ENCODE peak calls at places on chromosomes 12 and 14, in seven cellular contexts. A, I, S, J, Z, X and N are unnamed samples.

GRCh38 chr12:65490193-65490592 is 211.7 kb downstream of the MSRB3 start:
- DNase-seq in I (no peak), Z (no peak), X (peak; percentile 44), J (no peak), S (no peak), A (no peak), N (no peak)

GRCh38 chr14:67856806-67857205 is 37.2 kb downstream of the RAD51B start:
- DNase-seq in A (no peak), X (no peak), Z (no peak), I (peak; percentile 20), S (no peak), J (no peak), N (no peak)

GRCh38 chr12:11652351-11653040 is 3.0 kb downstream of the ETV6 start:
- DNase-seq in J (peak; percentile 18), S (no peak), I (peak; percentile 57), X (peak; percentile 38), A (no peak), Z (no peak), N (no peak)

GRCh38 chr12:60266381-60266852 is 670.6 kb downstream of the SLC16A7 start:
- DNase-seq in J (no peak), Z (peak; percentile 76), S (no peak), I (peak; percentile 85), X (peak; percentile 54), A (no peak), N (no peak)

GRCh38 chr12:12028668-12029402 is 41.9 kb upstream of the BCL2L14 start:
- DNase-seq in X (no peak), I (no peak), S (no peak), Z (no peak), J (no peak), A (no peak), N (no peak)

GRCh38 chr12:92786045-92786444 is 83.3 kb downstream of the PLEKHG7 start:
- DNase-seq in X (peak; percentile 56), J (no peak), I (peak; percentile 60), Z (no peak), A (no peak), S (no peak), N (no peak)

GRCh38 chr12:68631177-68631576 is 20.5 kb downstream of the RAP1B start:
- DNase-seq in X (no peak), S (no peak), I (no peak), J (no peak), Z (no peak), A (no peak), N (no peak)

GRCh38 chr12:1834186-1834925 is 14.0 kb downstream of the LRTM2 start:
- DNase-seq in A (no peak), S (no peak), X (no peak), Z (no peak), I (no peak), J (no peak), N (no peak)

GRCh38 chr14:20667957-20668356 is 16.4 kb upstream of the RNASE4 start:
- DNase-seq in Z (no peak), X (no peak), S (no peak), A (no peak), J (no peak), I (no peak), N (no peak)

GRCh38 chr12:115044073-115044472 is 360.1 kb upstream of the TBX3 start:
- DNase-seq in X (peak; percentile 4), I (peak; percentile 15), A (no peak), S (no peak), J (no peak), Z (no peak), N (no peak)

GRCh38 chr12:131989021-131989420 is 39.3 kb downstream of the EP400 start:
- DNase-seq in A (no peak), I (no peak), Z (no peak), S (no peak), J (no peak), X (no peak), N (no peak)

GRCh38 chr14:42571991-42572390 is 965.3 kb downstream of the LRFN5 start:
- DNase-seq in Z (no peak), J (no peak), X (no peak), I (no peak), S (no peak), A (no peak), N (no peak)

GRCh38 chr12:62191747-62192485 is 68.3 kb upstream of the USP15 start:
- DNase-seq in J (peak; percentile 55), S (no peak), A (no peak), X (peak; percentile 44), Z (no peak), I (peak; percentile 43), N (no peak)

GRCh38 chr14:90641111-90642010 is 174.9 kb downstream of the TTC7B start:
- DNase-seq in I (no peak), S (no peak), X (no peak), Z (no peak), A (no peak), J (peak; percentile 51), N (no peak)

GRCh38 chr12:78951746-78952532 is 87.4 kb downstream of the SYT1 start:
- DNase-seq in I (no peak), S (no peak), Z (no peak), J (peak; percentile 18), X (peak; percentile 20), A (no peak), N (no peak)

GRCh38 chr14:101854366-101854765 is 92.9 kb downstream of the PPP2R5C start:
- DNase-seq in S (no peak), J (no peak), A (no peak), X (no peak), Z (no peak), I (no peak), N (no peak)

GRCh38 chr14:90545431-90545830 is 148.6 kb downstream of the CALM1 start:
- DNase-seq in S (no peak), A (no peak), Z (no peak), I (no peak), J (no peak), X (no peak), N (no peak)

GRCh38 chr12:53413485-53414215 is 10.0 kb upstream of the AMHR2 start:
- DNase-seq in Z (no peak), J (peak; percentile 73), S (no peak), A (no peak), I (no peak), X (peak; percentile 27), N (no peak)

GRCh38 chr14:48023881-48024280 is 348.5 kb upstream of the MDGA2 start:
- DNase-seq in X (no peak), J (no peak), S (no peak), Z (no peak), A (no peak), I (no peak), N (no peak)

GRCh38 chr12:67068204-67068731 is 200.9 kb upstream of the CAND1 start:
- DNase-seq in X (no peak), I (no peak), S (peak; percentile 45), Z (no peak), J (peak; percentile 74), A (no peak), N (no peak)

GRCh38 chr12:102478416-102479098 is 1.8 kb downstream of the IGF1 start:
- DNase-seq in A (no peak), I (no peak), S (no peak), J (peak; percentile 64), X (no peak), Z (no peak), N (no peak)

GRCh38 chr14:21136024-21136423 is 19.8 kb downstream of the OR5AU1 start:
- DNase-seq in Z (peak; percentile 35), J (peak; percentile 6), X (peak; percentile 33), A (peak; percentile 35), S (no peak), I (peak; percentile 27), N (no peak)

DNA sequence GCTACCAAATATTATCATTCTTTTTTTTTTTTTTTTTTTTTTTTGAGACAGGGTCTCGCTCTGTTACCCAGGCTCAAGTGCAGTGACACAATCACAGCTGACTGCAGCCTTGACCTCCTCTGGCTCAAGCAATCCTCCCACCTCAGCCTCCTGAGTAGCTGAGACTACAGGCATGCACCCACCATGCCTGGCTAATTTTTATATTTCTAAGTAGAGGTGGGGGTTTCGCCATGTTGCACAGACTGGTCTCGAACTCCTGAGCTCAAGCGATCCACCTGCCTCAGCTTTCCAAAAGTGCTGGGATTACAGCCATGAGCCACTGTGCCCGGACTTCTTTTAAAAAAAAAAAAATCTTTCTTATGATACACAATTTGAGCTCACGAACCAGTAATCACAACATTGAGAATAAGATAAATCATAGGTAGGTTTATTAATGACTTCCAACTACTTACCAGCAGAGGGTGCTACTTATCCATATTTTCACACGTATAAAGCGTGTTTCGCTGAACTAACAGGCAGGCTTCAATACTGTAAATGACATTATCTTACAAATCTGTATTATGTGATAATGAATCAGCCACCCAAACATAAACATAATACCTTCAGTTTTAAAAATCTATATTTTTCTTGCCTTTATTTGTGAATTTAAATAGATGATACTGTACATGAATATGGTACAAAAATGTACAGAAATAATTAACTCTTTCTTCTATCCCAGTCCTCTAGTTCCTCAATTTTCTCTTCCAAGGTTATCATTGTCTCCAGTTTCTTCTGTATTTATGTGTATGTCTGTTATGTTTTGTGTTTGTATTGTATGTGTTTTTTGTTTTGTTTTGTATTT is 42.5 kb upstream of the BCAT1 start:
- DNase-seq in J (peak; percentile 62), S (no peak), Z (peak; percentile 45), X (peak; percentile 75), I (peak; percentile 80), A (peak; percentile 47), N (no peak)
- TF ChIP-seq CTCF in J (peak; percentile 86), S (peak; percentile 79), Z (peak; percentile 70), X (peak; percentile 51), I (peak; percentile 10), A (peak; percentile 51), N (peak; percentile 73)

DNA sequence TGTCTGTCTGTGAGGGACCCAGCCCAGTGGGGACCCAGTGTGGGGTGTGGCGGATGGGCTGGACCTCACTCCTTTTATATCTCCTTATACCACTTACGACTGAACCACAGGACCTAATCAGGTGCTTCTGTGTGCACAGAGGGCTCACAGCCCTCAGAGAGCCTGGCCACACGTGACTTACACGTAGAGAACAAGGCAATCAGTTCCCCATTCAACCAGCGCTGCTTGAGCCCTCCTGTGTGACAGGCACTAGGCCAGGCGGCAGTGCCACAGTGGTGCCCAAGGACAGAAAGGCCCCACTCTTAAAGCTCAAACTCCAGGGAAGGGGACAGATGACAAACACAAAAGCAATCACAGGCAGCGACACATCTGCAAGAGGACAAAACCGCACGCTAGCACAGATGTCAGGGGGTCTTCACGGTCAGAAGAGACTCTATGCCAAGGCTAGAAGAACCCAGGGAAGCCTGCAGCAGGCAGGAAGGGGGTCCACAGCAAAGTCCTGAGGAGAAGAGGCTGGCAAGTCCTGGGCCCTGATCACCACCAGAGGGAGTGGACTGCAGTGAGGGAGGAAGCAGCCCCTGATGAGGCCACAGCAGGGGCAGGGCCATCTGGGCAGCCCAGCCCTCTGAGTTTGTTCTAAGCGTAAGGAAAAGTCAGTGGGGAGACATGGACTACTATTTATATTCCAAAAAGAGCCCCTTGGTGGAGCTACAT is 39.3 kb downstream of the SETD3 start:
- DNase-seq in A (no peak), Z (peak; percentile 18), X (no peak), J (peak; percentile 48), I (no peak), S (no peak), N (no peak)
- TF ChIP-seq CTCF in A (no peak), Z (peak; percentile 51), X (peak; percentile 20), J (peak; percentile 40), I (no peak), S (no peak), N (no peak)

GRCh38 chr14:61694830-61695694 is at the start of gene HIF1A:
- DNase-seq in Z (peak; percentile 93), I (peak; percentile 99), A (peak; percentile 95), X (peak; percentile 100), S (peak; percentile 92), J (peak; percentile 99), N (peak; percentile 68)
- TF ChIP-seq CTCF in Z (peak; percentile 36), I (peak; percentile 10), A (no peak), X (peak; percentile 40), S (no peak), J (peak; percentile 21), N (no peak)

GRCh38 chr14:73746540-73747385 is 32.6 kb upstream of the PNMA1 start:
- DNase-seq in A (no peak), J (peak; percentile 55), X (no peak), Z (no peak), I (no peak), S (no peak), N (no peak)
- TF ChIP-seq CTCF in A (peak; percentile 32), J (peak; percentile 30), X (peak; percentile 29), Z (no peak), I (peak; percentile 23), S (no peak), N (peak; percentile 18)